ENCODE peak calls at places on chromosomes 13 and 19, in ten cellular contexts. B is NB4, G is GM12878, D is SK-N-SH, I is WTC11, E is K562, H is endothelial cell of umbilical vein, Y is HCT116, O is H1, R is HepG2. V is an unnamed sample.

GRCh38 chr19:47430041-47430802 is 10.9 kb upstream of the MEIS3 start:
- DNase-seq in D (no peak), E (no peak), R (no peak), Y (no peak), B (peak), I (peak), O (no peak), H (peak), G (no peak), V (no peak)

GRCh38 chr19:29840066-29840950 is 28.5 kb downstream of the CCNE1 start:
- DNase-seq in E (no peak), Y (no peak), G (no peak), D (no peak), R (no peak), O (no peak), B (no peak), I (no peak), H (no peak), V (no peak)

GRCh38 chr13:49113526-49114286 is 106.4 kb upstream of the MLNR start:
- DNase-seq in Y (no peak), B (peak), O (no peak), D (no peak), I (no peak), H (peak), G (no peak), E (no peak), R (peak), V (peak)

GRCh38 chr13:93230466-93230865 is 3.9 kb downstream of the GPC6 start:
- DNase-seq in H (no peak), D (no peak), Y (no peak), E (no peak), B (no peak), G (no peak), O (no peak), R (peak), I (no peak), V (no peak)

GRCh38 chr13:96444676-96445075 is 354.8 kb downstream of the HS6ST3 start:
- DNase-seq in E (no peak), Y (no peak), I (no peak), O (no peak), D (no peak), B (no peak), R (no peak), G (no peak), H (no peak), V (no peak)

GRCh38 chr13:49305824-49306425 is 58.2 kb downstream of the CDADC1 start:
- DNase-seq in R (no peak), G (no peak), I (no peak), E (no peak), H (no peak), O (no peak), D (no peak), B (no peak), Y (no peak), V (no peak)

GRCh38 chr13:85661639-85662038 is 137.6 kb downstream of the SLITRK6 start:
- DNase-seq in G (no peak), O (no peak), D (no peak), E (no peak), B (no peak), R (no peak), I (no peak), Y (no peak), H (no peak), V (no peak)

GRCh38 chr19:42052241-42052863 is 17.7 kb downstream of the GRIK5 start:
- DNase-seq in B (no peak), D (peak), H (no peak), E (no peak), Y (no peak), G (no peak), O (no peak), R (no peak), I (no peak), V (no peak)

GRCh38 chr13:101289764-101290163 is 126.5 kb downstream of the NALCN start:
- DNase-seq in H (peak), O (peak), B (no peak), I (peak), Y (no peak), D (peak), R (no peak), G (no peak), E (no peak), V (peak)

GRCh38 chr19:28542394-28543243 is 670.3 kb downstream of the UQCRFS1 start:
- DNase-seq in G (no peak), H (no peak), E (no peak), D (no peak), Y (no peak), B (no peak), O (no peak), I (no peak), R (no peak), V (no peak)

GRCh38 chr13:36919206-36919832 is 719 bp downstream of the SMAD9 start:
- DNase-seq in B (no peak), G (no peak), E (peak), I (peak), R (peak), H (no peak), O (no peak), Y (no peak), D (peak), V (no peak)

GRCh38 chr19:12202250-12202649 is 39.4 kb downstream of the ZNF136 start:
- DNase-seq in O (peak), G (no peak), D (no peak), E (no peak), H (no peak), I (peak), Y (no peak), R (peak), B (peak), V (no peak)

GRCh38 chr19:12932392-12933286 is 872 bp downstream of the FARSA start:
- DNase-seq in R (no peak), E (peak), B (no peak), I (no peak), G (no peak), Y (no peak), D (peak), H (no peak), O (no peak), V (no peak)

GRCh38 chr13:30864352-30865130 is 41.5 kb upstream of the MEDAG start:
- DNase-seq in Y (no peak), R (no peak), H (peak), G (no peak), E (no peak), O (no peak), B (no peak), D (peak), I (no peak), V (no peak)

GRCh38 chr13:79796116-79796515 is 315.2 kb downstream of the NDFIP2 start:
- DNase-seq in H (no peak), E (no peak), O (no peak), Y (no peak), B (no peak), I (no peak), R (no peak), G (no peak), D (no peak), V (no peak)

GRCh38 chr13:112435973-112436372 is 59.8 kb downstream of the SPACA7 start:
- DNase-seq in D (no peak), G (no peak), Y (no peak), R (no peak), H (no peak), E (no peak), B (no peak), O (no peak), I (no peak), V (no peak)

GRCh38 chr19:13234518-13234917 is 84.3 kb downstream of the IER2 start:
- DNase-seq in O (peak), H (no peak), R (peak), D (peak), E (peak), B (peak), G (no peak), I (peak), Y (peak), V (peak)

GRCh38 chr13:59979589-59979988 is 184.1 kb downstream of the DIAPH3 start:
- DNase-seq in B (no peak), R (no peak), E (no peak), H (no peak), I (no peak), O (no peak), G (no peak), Y (no peak), D (no peak), V (no peak)

GRCh38 chr13:51585234-51585672 is 991 bp downstream of the WDFY2 start:
- DNase-seq in E (no peak), Y (no peak), G (no peak), H (peak), B (peak), R (no peak), O (no peak), I (no peak), D (no peak), V (no peak)

GRCh38 chr19:10112037-10112751 is 701 bp downstream of the P2RY11 start:
- DNase-seq in O (no peak), G (no peak), B (peak), I (no peak), Y (no peak), E (no peak), D (peak), H (no peak), R (no peak), V (no peak)

GRCh38 chr13:80497978-80498377 is 157.1 kb upstream of the SPRY2 start:
- DNase-seq in O (no peak), I (no peak), E (no peak), R (no peak), D (no peak), B (no peak), Y (no peak), H (no peak), G (no peak), V (no peak)

GRCh38 chr13:82878536-82878935 is 1003.7 kb downstream of the SLITRK1 start:
- DNase-seq in R (no peak), D (no peak), B (no peak), O (no peak), Y (no peak), H (no peak), I (no peak), G (no peak), E (no peak), V (no peak)

GRCh38 chr13:57137631-57138030 is 3.1 kb upstream of the PRR20A start:
- DNase-seq in R (peak), D (no peak), B (no peak), E (no peak), O (no peak), Y (no peak), G (no peak), I (no peak), H (no peak), V (no peak)

GRCh38 chr19:1221904-1222255 is 15.9 kb downstream of the CBARP start:
- DNase-seq in Y (no peak), B (no peak), E (no peak), R (no peak), D (no peak), O (no peak), H (no peak), I (no peak), G (no peak), V (no peak)

GRCh38 chr19:51440052-51440451 is 18.2 kb downstream of the SIGLEC8 start:
- DNase-seq in Y (no peak), O (no peak), R (no peak), G (no peak), B (no peak), I (no peak), D (no peak), E (no peak), H (no peak), V (no peak)

GRCh38 chr19:10625003-10625761 is at the start of gene SLC44A2:
- DNase-seq in E (peak), D (peak), Y (peak), B (no peak), I (peak), H (peak), G (no peak), R (no peak), O (no peak), V (no peak)

GRCh38 chr13:95002968-95003813 is 290.8 kb upstream of the SOX21 start:
- DNase-seq in R (no peak), G (no peak), O (no peak), B (no peak), D (peak), I (peak), H (no peak), Y (no peak), E (no peak), V (no peak)

GRCh38 chr13:74187564-74187963 is 53.4 kb upstream of the KLF12 start:
- DNase-seq in E (no peak), R (peak), G (no peak), B (no peak), D (no peak), I (no peak), Y (no peak), O (no peak), H (peak), V (peak)

GRCh38 chr13:44904982-44905381 is 84.3 kb downstream of the NUFIP1 start:
- DNase-seq in B (no peak), G (no peak), O (no peak), R (no peak), H (peak), I (no peak), D (no peak), Y (no peak), E (no peak), V (peak)

GRCh38 chr13:113399755-113400149 is 35.8 kb upstream of the GRTP1 start:
- DNase-seq in I (peak), H (no peak), E (no peak), O (no peak), B (no peak), Y (no peak), G (no peak), D (no peak), R (no peak), V (no peak)

GRCh38 chr19:52398091-52398461 is 427 bp downstream of the ZNF528 start:
- DNase-seq in Y (no peak), R (peak), H (no peak), E (peak), G (no peak), D (peak), I (peak), O (no peak), B (no peak), V (no peak)

GRCh38 chr13:19154843-19155242 is 26.8 kb downstream of the TUBA3C start:
- DNase-seq in E (no peak), R (no peak), O (no peak), G (no peak), B (no peak), Y (no peak), H (no peak), I (no peak), D (no peak), V (no peak)

GRCh38 chr13:101695870-101696516 is 243.5 kb downstream of the ITGBL1 start:
- DNase-seq in Y (no peak), I (no peak), G (no peak), E (no peak), H (no peak), R (no peak), O (no peak), B (no peak), D (no peak), V (no peak)

GRCh38 chr19:16078311-16078758 is 2.0 kb downstream of the TPM4 start:
- DNase-seq in B (peak), Y (no peak), E (no peak), R (no peak), D (no peak), H (no peak), O (no peak), G (no peak), I (no peak), V (peak)

GRCh38 chr13:92137519-92137918 is 739.1 kb downstream of the GPC5 start:
- DNase-seq in O (no peak), B (peak), H (no peak), D (no peak), Y (no peak), R (no peak), E (no peak), I (no peak), G (no peak), V (no peak)

GRCh38 chr19:14450168-14450874 is 17.2 kb downstream of the PKN1 start:
- DNase-seq in I (peak), O (peak), G (no peak), H (peak), Y (peak), D (peak), B (peak), R (peak), E (peak), V (peak)

GRCh38 chr19:37692956-37693660 is 26.5 kb downstream of the ZNF607 start:
- DNase-seq in E (no peak), H (no peak), O (no peak), G (no peak), I (no peak), Y (no peak), B (peak), D (no peak), R (peak), V (no peak)

DNA sequence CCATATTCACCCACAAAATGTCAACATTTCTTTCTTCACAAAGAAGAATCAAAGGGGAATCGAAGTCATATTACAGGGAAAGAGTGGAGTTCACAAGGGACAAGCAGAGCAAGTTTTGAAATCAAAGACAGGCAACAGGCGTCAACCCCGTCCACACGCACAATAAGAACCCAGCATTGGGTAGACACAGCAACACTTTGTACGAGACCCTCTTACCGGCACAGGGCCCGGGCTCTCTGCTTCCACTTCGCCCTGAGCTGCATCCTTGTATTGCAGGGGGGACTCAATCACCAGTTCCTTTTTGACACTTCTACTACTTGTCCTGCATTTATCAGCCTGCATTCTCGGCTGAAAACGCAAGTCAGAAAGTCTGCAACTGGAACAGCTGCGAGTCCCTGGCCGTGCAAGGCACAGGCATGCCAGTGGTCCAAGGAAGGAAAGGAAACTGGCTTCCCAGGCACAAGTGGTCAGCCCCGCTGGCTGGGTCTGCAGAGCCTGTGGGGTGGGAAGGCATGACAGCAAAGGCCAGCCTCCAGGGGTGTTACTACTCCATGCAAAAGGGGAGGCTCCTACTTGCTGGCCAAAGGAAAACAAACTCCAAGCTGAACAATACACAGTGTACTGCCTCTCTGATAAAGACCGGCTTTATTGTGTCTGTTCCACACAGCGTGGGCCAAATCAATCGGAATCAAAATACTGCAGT is at the start of gene DOCK9:
- DNase-seq in H (peak), Y (no peak), D (no peak), G (no peak), B (no peak), R (no peak), E (no peak), I (peak), O (no peak), V (no peak)
- TF ChIP-seq MAX in H (no peak), Y (no peak), D (no peak), G (no peak), B (no peak), R (no peak), E (no peak), I (no peak), O (no peak), V (no peak)

GRCh38 chr13:99308481-99309087 is 1.4 kb upstream of the GPR183 start:
- DNase-seq in R (no peak), Y (no peak), E (no peak), G (no peak), O (no peak), I (no peak), D (no peak), H (no peak), B (no peak), V (no peak)

GRCh38 chr13:99312493-99312883 is 5.3 kb upstream of the GPR183 start:
- DNase-seq in R (no peak), D (peak), H (no peak), G (no peak), I (no peak), O (no peak), Y (no peak), B (peak), E (no peak), V (no peak)

GRCh38 chr13:99311137-99311536 is 3.9 kb upstream of the GPR183 start:
- DNase-seq in D (no peak), O (no peak), G (no peak), H (no peak), R (no peak), B (peak), I (no peak), Y (no peak), E (peak), V (no peak)

GRCh38 chr13:99311748-99312492 is 4.7 kb upstream of the GPR183 start:
- DNase-seq in G (no peak), D (peak), O (no peak), B (peak), I (no peak), E (no peak), Y (no peak), H (no peak), R (no peak), V (no peak)

GRCh38 chr13:99310382-99311031 is 3.3 kb upstream of the GPR183 start:
- DNase-seq in E (no peak), B (peak), O (no peak), R (no peak), H (peak), I (no peak), G (no peak), Y (no peak), D (peak), V (no peak)
- TF ChIP-seq MAX in E (no peak), B (no peak), O (no peak), R (no peak), H (no peak), I (no peak), G (no peak), Y (no peak), D (peak), V (no peak)

GRCh38 chr19:40224342-40225148 is 1.9 kb downstream of the CCNP start:
- DNase-seq in R (no peak), H (no peak), Y (peak), D (no peak), E (no peak), B (no peak), I (no peak), O (no peak), G (no peak), V (no peak)
- TF ChIP-seq MAX in R (no peak), H (no peak), Y (peak), D (no peak), E (no peak), B (no peak), I (no peak), O (no peak), G (no peak), V (no peak)

GRCh38 chr19:32392142-32392541 is 13.4 kb upstream of the DPY19L3 start:
- DNase-seq in G (no peak), Y (no peak), B (no peak), I (no peak), O (no peak), H (no peak), R (no peak), D (no peak), E (no peak), V (no peak)

GRCh38 chr19:32392946-32393345 is 12.6 kb upstream of the DPY19L3 start:
- DNase-seq in O (no peak), B (no peak), E (no peak), H (no peak), G (no peak), I (no peak), D (no peak), Y (no peak), R (no peak), V (no peak)

GRCh38 chr19:32387701-32388392 is 17.7 kb upstream of the DPY19L3 start:
- DNase-seq in H (no peak), R (no peak), I (no peak), D (no peak), Y (no peak), G (no peak), O (no peak), E (no peak), B (peak), V (no peak)

GRCh38 chr19:32388393-32388724 is 17.2 kb upstream of the DPY19L3 start:
- DNase-seq in B (no peak), O (no peak), Y (no peak), H (no peak), E (no peak), D (no peak), R (no peak), I (no peak), G (no peak), V (no peak)
- TF ChIP-seq MAX in B (no peak), O (no peak), Y (no peak), H (no peak), E (no peak), D (no peak), R (no peak), I (no peak), G (no peak), V (no peak)

GRCh38 chr19:55667958-55668357 is 7.1 kb upstream of the EPN1 start:
- DNase-seq in G (no peak), E (no peak), Y (no peak), H (no peak), O (no peak), R (no peak), D (no peak), B (no peak), I (no peak), V (no peak)

GRCh38 chr19:55669418-55670279 is 5.4 kb upstream of the EPN1 start:
- DNase-seq in R (no peak), G (no peak), E (no peak), H (no peak), O (no peak), I (no peak), B (no peak), Y (no peak), D (no peak), V (no peak)

GRCh38 chr19:55670280-55671053 is 4.6 kb upstream of the EPN1 start:
- DNase-seq in I (peak), H (peak), B (peak), G (no peak), D (no peak), O (no peak), Y (no peak), E (no peak), R (no peak), V (peak)

GRCh38 chr19:55667511-55667910 is 7.5 kb upstream of the EPN1 start:
- DNase-seq in H (no peak), B (no peak), I (no peak), R (no peak), D (no peak), G (no peak), E (no peak), O (no peak), Y (no peak), V (no peak)

GRCh38 chr19:55668603-55669348 is 6.2 kb upstream of the EPN1 start:
- DNase-seq in I (no peak), Y (no peak), H (no peak), D (no peak), B (no peak), O (no peak), G (no peak), E (no peak), R (no peak), V (no peak)
- TF ChIP-seq MAX in I (no peak), Y (no peak), H (no peak), D (no peak), B (no peak), O (no peak), G (no peak), E (no peak), R (no peak), V (no peak)

GRCh38 chr13:111050539-111050879 is 64.6 kb upstream of the ARHGEF7 start:
- DNase-seq in H (no peak), O (no peak), G (no peak), B (no peak), I (no peak), E (no peak), R (no peak), Y (no peak), D (no peak), V (no peak)
- TF ChIP-seq MAX in H (no peak), O (no peak), G (no peak), B (no peak), I (no peak), E (no peak), R (no peak), Y (no peak), D (no peak), V (no peak)

V was measured in A549.